ENCODE peak calls at places on chromosomes 16 and 17, in five cellular contexts. One of them, this sample, is unnamed.
A peak's percentile ranks its signal among the peaks of the same experiment; 100 is the strongest.

GRCh38 chr16:73047536-73048291 is at the start of gene ZFHX3:
- DNase-seq in IMR-90: peak; percentile 49
- DNase-seq in lower lobe of right lung: peak; percentile 84
- DNase-seq in WERI-Rb-1: peak; percentile 71
- DNase-seq in kidney epithelial cell: no peak
- DNase-seq in this sample: peak; percentile 90

GRCh38 chr17:12077773-12078172 is 57.1 kb downstream of the MAP2K4 start:
- DNase-seq in IMR-90: no peak
- DNase-seq in WERI-Rb-1: no peak
- DNase-seq in kidney epithelial cell: no peak
- DNase-seq in lower lobe of right lung: no peak
- DNase-seq in this sample: no peak

GRCh38 chr16:66728117-66728787 is 23.2 kb downstream of the DYNC1LI2 start:
- DNase-seq in kidney epithelial cell: no peak
- DNase-seq in IMR-90: peak; percentile 67
- DNase-seq in lower lobe of right lung: no peak
- DNase-seq in WERI-Rb-1: no peak
- DNase-seq in this sample: no peak

GRCh38 chr17:32523017-32523680 is 36.4 kb downstream of the CDK5R1 start:
- DNase-seq in IMR-90: no peak
- DNase-seq in WERI-Rb-1: no peak
- DNase-seq in kidney epithelial cell: no peak
- DNase-seq in lower lobe of right lung: no peak
- DNase-seq in this sample: no peak

GRCh38 chr17:75634754-75635609 is 1.7 kb downstream of the SMIM5 start:
- DNase-seq in kidney epithelial cell: no peak
- DNase-seq in WERI-Rb-1: no peak
- DNase-seq in IMR-90: no peak
- DNase-seq in lower lobe of right lung: peak; percentile 42
- DNase-seq in this sample: no peak

GRCh38 chr16:23920446-23920845 is 84.7 kb downstream of the PRKCB start:
- DNase-seq in WERI-Rb-1: no peak
- DNase-seq in kidney epithelial cell: no peak
- DNase-seq in lower lobe of right lung: no peak
- DNase-seq in IMR-90: no peak
- DNase-seq in this sample: no peak

GRCh38 chr17:62653831-62654829 is 26.7 kb downstream of the MRC2 start:
- DNase-seq in IMR-90: peak; percentile 38
- DNase-seq in kidney epithelial cell: no peak
- DNase-seq in WERI-Rb-1: peak; percentile 91
- DNase-seq in lower lobe of right lung: peak; percentile 66
- DNase-seq in this sample: peak; percentile 77

GRCh38 chr17:29747660-29748059 is 124.9 kb upstream of the CORO6 start:
- DNase-seq in IMR-90: no peak
- DNase-seq in kidney epithelial cell: no peak
- DNase-seq in WERI-Rb-1: no peak
- DNase-seq in lower lobe of right lung: no peak
- DNase-seq in this sample: no peak

GRCh38 chr17:42989146-42989545 is 8.8 kb downstream of the RUNDC1 start:
- DNase-seq in WERI-Rb-1: no peak
- DNase-seq in lower lobe of right lung: no peak
- DNase-seq in IMR-90: no peak
- DNase-seq in kidney epithelial cell: no peak
- DNase-seq in this sample: no peak

GRCh38 chr17:17460038-17460437 is 16.8 kb upstream of the MED9 start:
- DNase-seq in IMR-90: no peak
- DNase-seq in WERI-Rb-1: no peak
- DNase-seq in lower lobe of right lung: no peak
- DNase-seq in kidney epithelial cell: no peak
- DNase-seq in this sample: no peak

GRCh38 chr16:15509051-15509592 is 74.7 kb downstream of the BMERB1 start:
- DNase-seq in kidney epithelial cell: no peak
- DNase-seq in lower lobe of right lung: no peak
- DNase-seq in WERI-Rb-1: no peak
- DNase-seq in IMR-90: no peak
- DNase-seq in this sample: no peak

GRCh38 chr17:63838586-63839184 is 3.8 kb downstream of the SMARCD2 start:
- DNase-seq in kidney epithelial cell: no peak
- DNase-seq in lower lobe of right lung: peak; percentile 92
- DNase-seq in IMR-90: peak; percentile 45
- DNase-seq in WERI-Rb-1: peak; percentile 53
- DNase-seq in this sample: peak; percentile 96

GRCh38 chr17:58475985-58476384 is 12.2 kb downstream of the HSF5 start:
- DNase-seq in kidney epithelial cell: no peak
- DNase-seq in WERI-Rb-1: no peak
- DNase-seq in lower lobe of right lung: no peak
- DNase-seq in IMR-90: no peak
- DNase-seq in this sample: no peak

GRCh38 chr17:69059458-69060205 is 1.1 kb downstream of the ABCA9 start:
- DNase-seq in lower lobe of right lung: no peak
- DNase-seq in kidney epithelial cell: peak; percentile 18
- DNase-seq in WERI-Rb-1: no peak
- DNase-seq in IMR-90: no peak
- DNase-seq in this sample: no peak

DNA sequence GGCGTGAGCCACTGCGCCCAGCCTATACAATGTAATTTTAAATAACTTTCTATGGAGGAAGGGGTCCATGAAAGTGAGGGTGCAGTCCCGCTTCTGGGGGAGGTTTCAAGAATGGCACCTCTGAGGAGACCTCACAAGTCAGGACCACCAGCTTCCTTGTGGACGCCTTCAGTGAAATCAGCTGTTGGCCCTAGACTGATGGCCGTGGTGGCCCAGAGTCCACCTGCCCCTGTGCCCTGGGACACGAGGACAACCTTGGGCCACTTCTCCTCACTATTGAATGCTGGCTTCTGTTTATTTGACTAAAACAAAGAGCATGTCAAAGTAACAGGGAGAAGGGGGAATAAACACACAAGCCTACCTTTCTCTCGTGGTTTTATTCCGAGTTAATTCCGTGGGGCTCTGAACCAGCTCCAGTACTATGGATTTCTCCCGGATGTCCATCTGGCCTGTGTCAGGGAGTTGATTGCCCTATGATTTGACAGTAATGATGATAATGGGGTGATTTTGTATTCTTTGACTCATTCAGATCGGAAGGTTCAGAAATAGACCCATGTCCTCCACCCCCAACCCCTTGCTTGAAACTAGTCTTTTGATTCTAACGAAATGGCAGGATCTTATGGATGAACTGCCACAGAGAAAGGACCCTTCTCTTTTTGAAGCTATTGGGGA is 8.6 kb upstream of the CBX4 start:
- DNase-seq in lower lobe of right lung: no peak
- DNase-seq in kidney epithelial cell: no peak
- DNase-seq in IMR-90: no peak
- DNase-seq in WERI-Rb-1: no peak
- DNase-seq in this sample: no peak
- H3K27me3 ChIP-seq in lower lobe of right lung: peaks cover 7% of the 10 kb centered on the region
- H3K27me3 ChIP-seq in kidney epithelial cell: peaks cover 24% of the 10 kb centered on the region
- H3K27me3 ChIP-seq in IMR-90: peaks cover 11% of the 10 kb centered on the region
- H3K27me3 ChIP-seq in WERI-Rb-1: peaks cover 3% of the 10 kb centered on the region
- H3K27me3 ChIP-seq in this sample: peaks cover 6% of the 10 kb centered on the region

GRCh38 chr17:79808763-79809529 is 12.1 kb upstream of the CBX8 start:
- DNase-seq in lower lobe of right lung: no peak
- DNase-seq in kidney epithelial cell: peak; percentile 32
- DNase-seq in IMR-90: no peak
- DNase-seq in WERI-Rb-1: peak; percentile 81
- DNase-seq in this sample: no peak

GRCh38 chr17:79804856-79805696 is 8.2 kb upstream of the CBX8 start:
- DNase-seq in WERI-Rb-1: no peak
- DNase-seq in kidney epithelial cell: no peak
- DNase-seq in IMR-90: no peak
- DNase-seq in lower lobe of right lung: no peak
- DNase-seq in this sample: no peak

GRCh38 chr17:79809530-79810137 is 12.8 kb upstream of the CBX8 start:
- DNase-seq in kidney epithelial cell: no peak
- DNase-seq in IMR-90: no peak
- DNase-seq in WERI-Rb-1: no peak
- DNase-seq in lower lobe of right lung: no peak
- DNase-seq in this sample: no peak

GRCh38 chr17:79803997-79804855 is 7.3 kb upstream of the CBX8 start:
- DNase-seq in kidney epithelial cell: no peak
- DNase-seq in lower lobe of right lung: no peak
- DNase-seq in IMR-90: no peak
- DNase-seq in WERI-Rb-1: no peak
- DNase-seq in this sample: no peak

GRCh38 chr17:79806863-79807720 is 10.2 kb upstream of the CBX8 start:
- DNase-seq in lower lobe of right lung: no peak
- DNase-seq in IMR-90: no peak
- DNase-seq in kidney epithelial cell: no peak
- DNase-seq in WERI-Rb-1: no peak
- DNase-seq in this sample: no peak
- H3K27me3 ChIP-seq in lower lobe of right lung: peaks cover 97% of the 10 kb centered on the region
- H3K27me3 ChIP-seq in IMR-90: peaks cover 97% of the 10 kb centered on the region
- H3K27me3 ChIP-seq in kidney epithelial cell: peaks cover 96% of the 10 kb centered on the region
- H3K27me3 ChIP-seq in WERI-Rb-1: no peaks in the 10 kb centered on the region
- H3K27me3 ChIP-seq in this sample: peaks cover 47% of the 10 kb centered on the region

GRCh38 chr16:48001306-48001885 is 154.4 kb downstream of the ABCC12 start:
- DNase-seq in kidney epithelial cell: no peak
- DNase-seq in WERI-Rb-1: peak; percentile 14
- DNase-seq in lower lobe of right lung: no peak
- DNase-seq in IMR-90: no peak
- DNase-seq in this sample: no peak

GRCh38 chr16:48008011-48008410 is 147.8 kb downstream of the ABCC12 start:
- DNase-seq in WERI-Rb-1: no peak
- DNase-seq in IMR-90: no peak
- DNase-seq in kidney epithelial cell: no peak
- DNase-seq in lower lobe of right lung: no peak
- DNase-seq in this sample: peak; percentile 30

GRCh38 chr16:48000622-48001021 is 155.2 kb downstream of the ABCC12 start:
- DNase-seq in WERI-Rb-1: no peak
- DNase-seq in lower lobe of right lung: no peak
- DNase-seq in IMR-90: no peak
- DNase-seq in kidney epithelial cell: no peak
- DNase-seq in this sample: no peak

GRCh38 chr16:48003226-48003907 is 152.4 kb downstream of the ABCC12 start:
- DNase-seq in WERI-Rb-1: no peak
- DNase-seq in lower lobe of right lung: no peak
- DNase-seq in IMR-90: no peak
- DNase-seq in kidney epithelial cell: peak; percentile 95
- DNase-seq in this sample: no peak
- H3K27me3 ChIP-seq in WERI-Rb-1: no peaks in the 10 kb centered on the region
- H3K27me3 ChIP-seq in lower lobe of right lung: no peaks in the 10 kb centered on the region
- H3K27me3 ChIP-seq in IMR-90: peaks cover 2% of the 10 kb centered on the region
- H3K27me3 ChIP-seq in kidney epithelial cell: no peaks in the 10 kb centered on the region
- H3K27me3 ChIP-seq in this sample: no peaks in the 10 kb centered on the region

DNA sequence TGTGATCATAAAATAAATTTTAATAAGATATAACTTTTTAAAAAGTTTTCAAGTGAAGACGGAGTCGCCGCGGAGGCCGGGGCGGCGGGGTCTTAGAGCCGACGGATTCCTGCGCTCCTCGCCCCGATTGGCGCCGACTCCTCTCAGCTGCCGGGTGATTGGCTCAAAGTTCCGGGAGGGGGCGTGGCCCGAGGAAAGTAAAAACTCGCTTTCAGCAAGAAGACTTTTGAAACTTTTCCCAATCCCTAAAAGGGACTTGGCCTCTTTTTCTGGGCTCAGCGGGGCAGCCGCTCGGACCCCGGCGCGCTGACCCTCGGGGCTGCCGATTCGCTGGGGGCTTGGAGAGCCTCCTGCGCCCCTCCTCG is at the start of gene FOXC2:
- DNase-seq in kidney epithelial cell: peak; percentile 77
- DNase-seq in WERI-Rb-1: no peak
- DNase-seq in lower lobe of right lung: peak; percentile 70
- DNase-seq in IMR-90: peak; percentile 94
- DNase-seq in this sample: peak; percentile 92
- H3K27me3 ChIP-seq in kidney epithelial cell: peaks cover 2% of the 10 kb centered on the region
- H3K27me3 ChIP-seq in WERI-Rb-1: peaks cover 40% of the 10 kb centered on the region
- H3K27me3 ChIP-seq in lower lobe of right lung: peaks cover 77% of the 10 kb centered on the region
- H3K27me3 ChIP-seq in IMR-90: no peaks in the 10 kb centered on the region
- H3K27me3 ChIP-seq in this sample: no peaks in the 10 kb centered on the region

GRCh38 chr17:79632432-79632735 is 21.5 kb upstream of the RBFOX3 start:
- DNase-seq in lower lobe of right lung: peak; percentile 22
- DNase-seq in WERI-Rb-1: peak; percentile 4
- DNase-seq in IMR-90: no peak
- DNase-seq in kidney epithelial cell: no peak
- DNase-seq in this sample: peak; percentile 43

GRCh38 chr17:79633937-79634813 is 23.3 kb upstream of the RBFOX3 start:
- DNase-seq in lower lobe of right lung: peak; percentile 19
- DNase-seq in WERI-Rb-1: peak; percentile 32
- DNase-seq in kidney epithelial cell: no peak
- DNase-seq in IMR-90: no peak
- DNase-seq in this sample: peak; percentile 40

GRCh38 chr17:79630821-79631639 is 20.2 kb upstream of the RBFOX3 start:
- DNase-seq in IMR-90: no peak
- DNase-seq in lower lobe of right lung: peak; percentile 17
- DNase-seq in kidney epithelial cell: no peak
- DNase-seq in WERI-Rb-1: peak; percentile 5
- DNase-seq in this sample: peak; percentile 36

GRCh38 chr17:79631640-79632431 is 21.0 kb upstream of the RBFOX3 start:
- DNase-seq in lower lobe of right lung: peak; percentile 17
- DNase-seq in IMR-90: no peak
- DNase-seq in WERI-Rb-1: peak; percentile 6
- DNase-seq in kidney epithelial cell: no peak
- DNase-seq in this sample: peak; percentile 32

GRCh38 chr17:79633154-79633553 is 22.3 kb upstream of the RBFOX3 start:
- DNase-seq in IMR-90: no peak
- DNase-seq in kidney epithelial cell: no peak
- DNase-seq in WERI-Rb-1: peak; percentile 8
- DNase-seq in lower lobe of right lung: peak; percentile 26
- DNase-seq in this sample: peak; percentile 43
- H3K27me3 ChIP-seq in IMR-90: peaks cover 12% of the 10 kb centered on the region
- H3K27me3 ChIP-seq in kidney epithelial cell: peaks cover 13% of the 10 kb centered on the region
- H3K27me3 ChIP-seq in WERI-Rb-1: no peaks in the 10 kb centered on the region
- H3K27me3 ChIP-seq in lower lobe of right lung: peaks cover 21% of the 10 kb centered on the region
- H3K27me3 ChIP-seq in this sample: no peaks in the 10 kb centered on the region

DNA sequence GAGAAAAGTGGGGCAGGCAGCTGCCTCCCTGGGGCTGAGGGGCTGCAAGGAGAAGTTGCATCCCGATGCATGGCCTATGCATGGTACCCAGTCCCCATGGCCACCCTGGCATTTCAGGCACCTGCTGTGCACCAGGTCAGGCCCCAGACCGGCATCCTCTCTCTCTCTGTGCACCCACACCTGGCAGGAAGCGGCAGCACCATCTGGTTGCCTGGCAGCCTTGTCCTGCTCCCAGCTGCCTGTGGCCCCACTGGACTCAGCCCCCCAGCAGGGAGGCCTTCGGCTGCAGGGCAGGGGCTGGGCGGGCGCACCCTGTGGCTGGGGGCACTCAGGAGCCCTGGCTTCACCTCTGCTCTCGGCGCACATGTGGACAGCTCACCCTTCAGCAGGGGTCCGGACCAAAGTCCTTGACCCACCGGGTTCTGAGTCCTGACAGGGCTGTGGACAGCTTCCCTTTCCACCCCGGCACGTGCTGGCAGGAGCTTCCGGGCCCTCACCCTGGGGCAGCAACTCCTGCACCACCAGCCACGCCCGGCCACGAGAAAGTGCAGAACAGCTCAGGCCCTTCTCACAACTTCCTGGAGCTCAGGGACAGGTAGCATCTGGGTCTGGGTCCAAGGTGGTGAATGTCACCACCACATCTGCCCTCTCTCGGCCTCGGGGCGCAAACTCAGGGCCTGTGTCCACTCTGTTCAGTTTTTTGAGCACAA is 36.7 kb downstream of the CTU2 start:
- DNase-seq in IMR-90: no peak
- DNase-seq in kidney epithelial cell: no peak
- DNase-seq in lower lobe of right lung: no peak
- DNase-seq in WERI-Rb-1: no peak
- DNase-seq in this sample: no peak
- H3K27me3 ChIP-seq in IMR-90: no peaks in the 10 kb centered on the region
- H3K27me3 ChIP-seq in kidney epithelial cell: no peaks in the 10 kb centered on the region
- H3K27me3 ChIP-seq in lower lobe of right lung: no peaks in the 10 kb centered on the region
- H3K27me3 ChIP-seq in WERI-Rb-1: no peaks in the 10 kb centered on the region
- H3K27me3 ChIP-seq in this sample: no peaks in the 10 kb centered on the region